ENCODE peak calls at places on chromosomes 4 and X, in nine cellular contexts. One of them, this sample, is unnamed.

GRCh38 chr4:73156394-73156793 is 86.9 kb upstream of the COX18 start:
- DNase-seq in A549: no peak
- DNase-seq in body of pancreas: no peak
- DNase-seq in GM12891: no peak
- DNase-seq in breast epithelium: no peak
- DNase-seq in endothelial cell of umbilical vein: no peak
- DNase-seq in NB4: no peak
- DNase-seq in ovary: no peak
- DNase-seq in transverse colon: no peak
- DNase-seq in this sample: peak; percentile 57

GRCh38 chr4:38322709-38323108 is 341.3 kb upstream of the KLF3 start:
- DNase-seq in endothelial cell of umbilical vein: no peak
- DNase-seq in breast epithelium: no peak
- DNase-seq in A549: no peak
- DNase-seq in ovary: peak; percentile 52
- DNase-seq in body of pancreas: no peak
- DNase-seq in transverse colon: no peak
- DNase-seq in GM12891: no peak
- DNase-seq in NB4: peak; percentile 17
- DNase-seq in this sample: peak; percentile 5

GRCh38 chrX:130772313-130773140 is 130.5 kb downstream of the ENOX2 start:
- DNase-seq in transverse colon: no peak
- DNase-seq in NB4: no peak
- DNase-seq in A549: no peak
- DNase-seq in breast epithelium: no peak
- DNase-seq in body of pancreas: no peak
- DNase-seq in endothelial cell of umbilical vein: no peak
- DNase-seq in ovary: no peak
- DNase-seq in GM12891: no peak
- DNase-seq in this sample: no peak

GRCh38 chr4:169690787-169691186 is 67.0 kb downstream of the HPF1 start:
- DNase-seq in endothelial cell of umbilical vein: no peak
- DNase-seq in A549: no peak
- DNase-seq in transverse colon: no peak
- DNase-seq in breast epithelium: no peak
- DNase-seq in GM12891: no peak
- DNase-seq in NB4: no peak
- DNase-seq in ovary: no peak
- DNase-seq in body of pancreas: no peak
- DNase-seq in this sample: no peak

GRCh38 chr4:159248383-159249178 is 145.7 kb downstream of the RAPGEF2 start:
- DNase-seq in GM12891: no peak
- DNase-seq in ovary: no peak
- DNase-seq in A549: no peak
- DNase-seq in body of pancreas: no peak
- DNase-seq in breast epithelium: no peak
- DNase-seq in NB4: no peak
- DNase-seq in transverse colon: no peak
- DNase-seq in endothelial cell of umbilical vein: peak; percentile 53
- DNase-seq in this sample: no peak

GRCh38 chrX:27599928-27600327 is 9.8 kb downstream of the DCAF8L2 start:
- DNase-seq in A549: peak; percentile 24
- DNase-seq in body of pancreas: no peak
- DNase-seq in ovary: no peak
- DNase-seq in transverse colon: no peak
- DNase-seq in breast epithelium: no peak
- DNase-seq in endothelial cell of umbilical vein: peak; percentile 70
- DNase-seq in NB4: peak; percentile 2
- DNase-seq in GM12891: no peak
- DNase-seq in this sample: no peak

GRCh38 chr4:177596035-177596434 is 153.8 kb upstream of the AGA start:
- DNase-seq in transverse colon: no peak
- DNase-seq in GM12891: no peak
- DNase-seq in ovary: no peak
- DNase-seq in A549: peak; percentile 62
- DNase-seq in breast epithelium: no peak
- DNase-seq in body of pancreas: peak; percentile 45
- DNase-seq in endothelial cell of umbilical vein: no peak
- DNase-seq in NB4: peak; percentile 84
- DNase-seq in this sample: peak; percentile 10

GRCh38 chr4:110615366-110616161 is 7.3 kb downstream of the PITX2 start:
- DNase-seq in body of pancreas: no peak
- DNase-seq in A549: no peak
- DNase-seq in NB4: no peak
- DNase-seq in ovary: no peak
- DNase-seq in GM12891: no peak
- DNase-seq in endothelial cell of umbilical vein: no peak
- DNase-seq in transverse colon: no peak
- DNase-seq in breast epithelium: no peak
- DNase-seq in this sample: no peak

GRCh38 chr4:73855406-73855805 is 2.3 kb downstream of the PF4V1 start:
- DNase-seq in breast epithelium: no peak
- DNase-seq in transverse colon: no peak
- DNase-seq in body of pancreas: no peak
- DNase-seq in NB4: no peak
- DNase-seq in GM12891: no peak
- DNase-seq in A549: no peak
- DNase-seq in endothelial cell of umbilical vein: peak; percentile 43
- DNase-seq in ovary: no peak
- DNase-seq in this sample: no peak

GRCh38 chrX:24590111-24590510 is 57.0 kb downstream of the PCYT1B start:
- DNase-seq in transverse colon: no peak
- DNase-seq in endothelial cell of umbilical vein: no peak
- DNase-seq in A549: no peak
- DNase-seq in body of pancreas: no peak
- DNase-seq in GM12891: no peak
- DNase-seq in NB4: no peak
- DNase-seq in breast epithelium: no peak
- DNase-seq in ovary: no peak
- DNase-seq in this sample: no peak

GRCh38 chr4:109795059-109795458 is 6.7 kb downstream of the CFI start:
- DNase-seq in GM12891: no peak
- DNase-seq in NB4: no peak
- DNase-seq in breast epithelium: no peak
- DNase-seq in transverse colon: no peak
- DNase-seq in ovary: no peak
- DNase-seq in endothelial cell of umbilical vein: no peak
- DNase-seq in A549: no peak
- DNase-seq in body of pancreas: no peak
- DNase-seq in this sample: no peak

GRCh38 chr4:35151816-35152572 is 1092.3 kb downstream of the ARAP2 start:
- DNase-seq in ovary: no peak
- DNase-seq in GM12891: no peak
- DNase-seq in transverse colon: no peak
- DNase-seq in breast epithelium: no peak
- DNase-seq in endothelial cell of umbilical vein: no peak
- DNase-seq in body of pancreas: peak; percentile 21
- DNase-seq in NB4: peak; percentile 48
- DNase-seq in A549: peak; percentile 3
- DNase-seq in this sample: no peak

GRCh38 chr4:55618546-55619143 is 17.5 kb downstream of the NMU start:
- DNase-seq in GM12891: no peak
- DNase-seq in ovary: no peak
- DNase-seq in body of pancreas: no peak
- DNase-seq in endothelial cell of umbilical vein: no peak
- DNase-seq in A549: no peak
- DNase-seq in transverse colon: no peak
- DNase-seq in breast epithelium: no peak
- DNase-seq in NB4: no peak
- DNase-seq in this sample: no peak
- TF ChIP-seq POLR2A in GM12891: no peak
- TF ChIP-seq POLR2A in ovary: no peak
- TF ChIP-seq POLR2A in body of pancreas: no peak
- TF ChIP-seq POLR2A in endothelial cell of umbilical vein: no peak
- TF ChIP-seq POLR2A in A549: no peak
- TF ChIP-seq POLR2A in transverse colon: no peak
- TF ChIP-seq POLR2A in breast epithelium: no peak
- TF ChIP-seq POLR2A in NB4: no peak
- TF ChIP-seq POLR2A in this sample: no peak

DNA sequence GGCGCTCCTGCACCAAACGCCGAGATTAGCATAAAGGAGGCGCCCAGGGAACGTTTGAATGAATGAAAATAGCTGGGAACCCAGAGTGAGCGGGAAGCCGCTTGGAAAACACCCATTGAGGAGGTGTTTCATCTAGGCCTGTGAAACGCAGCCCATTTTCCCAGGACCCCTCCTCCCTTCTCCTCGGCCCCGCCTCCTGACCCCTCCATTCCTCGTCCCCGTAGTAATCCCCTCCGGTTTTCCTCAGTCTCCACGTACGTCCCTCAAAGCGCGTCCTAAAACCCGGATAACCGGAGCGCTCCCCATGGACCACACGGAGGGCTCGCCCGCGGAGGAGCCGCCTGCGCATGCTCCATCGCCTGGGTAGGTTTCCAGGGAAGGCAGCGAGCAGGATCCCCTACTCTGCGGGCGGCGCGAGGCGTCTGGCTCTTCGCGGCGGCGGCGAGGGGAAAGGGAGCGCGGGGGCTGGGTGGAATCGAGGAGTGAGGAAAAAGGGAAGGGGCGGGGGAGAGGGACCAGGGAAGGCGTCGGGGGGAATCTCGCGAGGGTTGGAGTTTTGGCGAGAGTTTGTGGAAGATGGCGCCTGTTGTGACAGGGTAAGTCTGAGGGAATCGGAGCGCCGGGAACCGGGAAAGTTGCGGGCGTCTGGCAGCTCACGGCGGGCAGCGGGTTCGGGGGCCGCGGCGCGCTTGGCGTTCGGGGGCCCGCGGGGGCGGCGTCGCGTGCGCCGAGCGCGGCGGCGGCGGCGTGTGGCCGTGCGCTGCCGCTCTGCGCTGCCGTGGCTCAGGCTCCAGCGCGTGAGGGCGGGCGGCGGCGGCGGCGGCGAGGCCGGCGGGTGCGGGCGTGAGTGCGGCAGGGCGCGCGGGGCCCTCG is at the start of gene RBPJ:
- DNase-seq in ovary: peak; percentile 90
- DNase-seq in GM12891: peak; percentile 58
- DNase-seq in body of pancreas: peak; percentile 91
- DNase-seq in A549: peak; percentile 65
- DNase-seq in NB4: peak; percentile 97
- DNase-seq in transverse colon: peak; percentile 90
- DNase-seq in endothelial cell of umbilical vein: peak; percentile 97
- DNase-seq in breast epithelium: peak; percentile 82
- DNase-seq in this sample: peak; percentile 91
- TF ChIP-seq POLR2A in ovary: peak; percentile 73
- TF ChIP-seq POLR2A in GM12891: no peak
- TF ChIP-seq POLR2A in body of pancreas: peak; percentile 83
- TF ChIP-seq POLR2A in A549: peak; percentile 41
- TF ChIP-seq POLR2A in NB4: peak; percentile 50
- TF ChIP-seq POLR2A in transverse colon: peak; percentile 73
- TF ChIP-seq POLR2A in endothelial cell of umbilical vein: peak; percentile 67
- TF ChIP-seq POLR2A in breast epithelium: peak; percentile 51
- TF ChIP-seq POLR2A in this sample: peak; percentile 53

GRCh38 chrX:54994668-54995452 is 872 bp upstream of the PFKFB1 start:
- DNase-seq in body of pancreas: no peak
- DNase-seq in breast epithelium: no peak
- DNase-seq in ovary: no peak
- DNase-seq in GM12891: no peak
- DNase-seq in A549: no peak
- DNase-seq in NB4: peak; percentile 17
- DNase-seq in transverse colon: no peak
- DNase-seq in endothelial cell of umbilical vein: no peak
- DNase-seq in this sample: no peak

GRCh38 chrX:55004231-55004630 is 4.1 kb downstream of the APEX2 start:
- DNase-seq in A549: no peak
- DNase-seq in breast epithelium: no peak
- DNase-seq in NB4: no peak
- DNase-seq in transverse colon: no peak
- DNase-seq in endothelial cell of umbilical vein: no peak
- DNase-seq in body of pancreas: no peak
- DNase-seq in GM12891: no peak
- DNase-seq in ovary: no peak
- DNase-seq in this sample: no peak

GRCh38 chrX:54994099-54994498 is at the start of gene PFKFB1:
- DNase-seq in GM12891: no peak
- DNase-seq in breast epithelium: no peak
- DNase-seq in body of pancreas: no peak
- DNase-seq in A549: no peak
- DNase-seq in endothelial cell of umbilical vein: no peak
- DNase-seq in ovary: no peak
- DNase-seq in NB4: no peak
- DNase-seq in transverse colon: no peak
- DNase-seq in this sample: no peak

GRCh38 chrX:54995621-54996020 is 1.6 kb upstream of the PFKFB1 start:
- DNase-seq in A549: no peak
- DNase-seq in breast epithelium: no peak
- DNase-seq in GM12891: no peak
- DNase-seq in transverse colon: no peak
- DNase-seq in NB4: no peak
- DNase-seq in body of pancreas: no peak
- DNase-seq in endothelial cell of umbilical vein: no peak
- DNase-seq in ovary: no peak
- DNase-seq in this sample: no peak

GRCh38 chrX:54999717-55000598 is at the start of gene APEX2:
- DNase-seq in endothelial cell of umbilical vein: peak; percentile 92
- DNase-seq in breast epithelium: peak; percentile 88
- DNase-seq in transverse colon: peak; percentile 92
- DNase-seq in NB4: peak; percentile 94
- DNase-seq in A549: peak; percentile 83
- DNase-seq in body of pancreas: peak; percentile 89
- DNase-seq in ovary: peak; percentile 87
- DNase-seq in GM12891: peak; percentile 53
- DNase-seq in this sample: peak; percentile 94
- TF ChIP-seq POLR2A in endothelial cell of umbilical vein: peak; percentile 72
- TF ChIP-seq POLR2A in breast epithelium: peak; percentile 75
- TF ChIP-seq POLR2A in transverse colon: peak; percentile 85
- TF ChIP-seq POLR2A in NB4: peak; percentile 91
- TF ChIP-seq POLR2A in A549: peak; percentile 89
- TF ChIP-seq POLR2A in body of pancreas: peak; percentile 80
- TF ChIP-seq POLR2A in ovary: peak; percentile 74
- TF ChIP-seq POLR2A in GM12891: peak; percentile 85
- TF ChIP-seq POLR2A in this sample: peak; percentile 94

GRCh38 chr4:139454111-139454600 is at the start of gene RAB33B:
- DNase-seq in body of pancreas: no peak
- DNase-seq in NB4: no peak
- DNase-seq in breast epithelium: no peak
- DNase-seq in A549: peak; percentile 60
- DNase-seq in endothelial cell of umbilical vein: no peak
- DNase-seq in GM12891: no peak
- DNase-seq in ovary: no peak
- DNase-seq in transverse colon: no peak
- DNase-seq in this sample: no peak
- TF ChIP-seq POLR2A in body of pancreas: peak; percentile 97
- TF ChIP-seq POLR2A in NB4: peak; percentile 28
- TF ChIP-seq POLR2A in breast epithelium: peak; percentile 92
- TF ChIP-seq POLR2A in A549: no peak
- TF ChIP-seq POLR2A in endothelial cell of umbilical vein: no peak
- TF ChIP-seq POLR2A in GM12891: peak; percentile 33
- TF ChIP-seq POLR2A in ovary: peak; percentile 93
- TF ChIP-seq POLR2A in transverse colon: peak; percentile 90
- TF ChIP-seq POLR2A in this sample: no peak

GRCh38 chr4:77862478-77863216 is at the start of gene MRPL1:
- DNase-seq in GM12891: peak; percentile 37
- DNase-seq in ovary: peak; percentile 82
- DNase-seq in body of pancreas: peak; percentile 91
- DNase-seq in A549: peak; percentile 74
- DNase-seq in transverse colon: peak; percentile 91
- DNase-seq in endothelial cell of umbilical vein: peak; percentile 97
- DNase-seq in breast epithelium: peak; percentile 89
- DNase-seq in NB4: peak; percentile 96
- DNase-seq in this sample: peak; percentile 96
- TF ChIP-seq POLR2A in GM12891: peak; percentile 97
- TF ChIP-seq POLR2A in ovary: peak; percentile 42
- TF ChIP-seq POLR2A in body of pancreas: peak; percentile 91
- TF ChIP-seq POLR2A in A549: peak; percentile 89
- TF ChIP-seq POLR2A in transverse colon: peak; percentile 75
- TF ChIP-seq POLR2A in endothelial cell of umbilical vein: peak; percentile 91
- TF ChIP-seq POLR2A in breast epithelium: peak; percentile 25
- TF ChIP-seq POLR2A in NB4: peak; percentile 71
- TF ChIP-seq POLR2A in this sample: peak; percentile 96

This sample was measured in erythroblast.